ENCODE peak calls at places on chromosome 9, in eight cellular contexts. One of them, this sample, is unnamed.

GRCh38 chr9:133171161-133171955 is 7.6 kb upstream of the GBGT1 start:
- DNase-seq in Caki2: no peak
- DNase-seq in NCI-H1092 treated with DMSO at 0.1 percent for 48 hours: peak; percentile 5
- DNase-seq in A549: no peak
- DNase-seq in NCI-H2107: no peak
- DNase-seq in tibial artery: no peak
- DNase-seq in GM12892: no peak
- DNase-seq in activated CD8-positive, alpha-beta memory T cell treated with anti-CD3 and anti-CD28 coated beads for 24 hours: no peak
- DNase-seq in this sample: no peak

GRCh38 chr9:120875954-120876841 is 790 bp downstream of the PHF19 start:
- DNase-seq in Caki2: peak; percentile 87
- DNase-seq in NCI-H1092 treated with DMSO at 0.1 percent for 48 hours: peak; percentile 90
- DNase-seq in A549: peak; percentile 93
- DNase-seq in NCI-H2107: peak; percentile 64
- DNase-seq in tibial artery: peak; percentile 95
- DNase-seq in GM12892: peak; percentile 95
- DNase-seq in activated CD8-positive, alpha-beta memory T cell treated with anti-CD3 and anti-CD28 coated beads for 24 hours: peak; percentile 93
- DNase-seq in this sample: peak; percentile 80

GRCh38 chr9:136854842-136855460 is 2.8 kb downstream of the MAMDC4 start:
- DNase-seq in Caki2: no peak
- DNase-seq in NCI-H1092 treated with DMSO at 0.1 percent for 48 hours: no peak
- DNase-seq in A549: no peak
- DNase-seq in NCI-H2107: no peak
- DNase-seq in tibial artery: peak; percentile 63
- DNase-seq in GM12892: no peak
- DNase-seq in activated CD8-positive, alpha-beta memory T cell treated with anti-CD3 and anti-CD28 coated beads for 24 hours: no peak
- DNase-seq in this sample: no peak

GRCh38 chr9:134375011-134375390 is 48.7 kb downstream of the RXRA start:
- DNase-seq in Caki2: no peak
- DNase-seq in NCI-H1092 treated with DMSO at 0.1 percent for 48 hours: no peak
- DNase-seq in A549: no peak
- DNase-seq in NCI-H2107: no peak
- DNase-seq in tibial artery: no peak
- DNase-seq in GM12892: no peak
- DNase-seq in activated CD8-positive, alpha-beta memory T cell treated with anti-CD3 and anti-CD28 coated beads for 24 hours: no peak
- DNase-seq in this sample: no peak

GRCh38 chr9:14769235-14769580 is 46.7 kb upstream of the CER1 start:
- DNase-seq in Caki2: no peak
- DNase-seq in NCI-H1092 treated with DMSO at 0.1 percent for 48 hours: peak; percentile 76
- DNase-seq in A549: no peak
- DNase-seq in NCI-H2107: no peak
- DNase-seq in tibial artery: no peak
- DNase-seq in GM12892: no peak
- DNase-seq in activated CD8-positive, alpha-beta memory T cell treated with anti-CD3 and anti-CD28 coated beads for 24 hours: no peak
- DNase-seq in this sample: peak; percentile 66

GRCh38 chr9:123448247-123448646 is 92.2 kb downstream of the CRB2 start:
- DNase-seq in Caki2: no peak
- DNase-seq in NCI-H1092 treated with DMSO at 0.1 percent for 48 hours: no peak
- DNase-seq in A549: no peak
- DNase-seq in NCI-H2107: no peak
- DNase-seq in tibial artery: no peak
- DNase-seq in GM12892: no peak
- DNase-seq in activated CD8-positive, alpha-beta memory T cell treated with anti-CD3 and anti-CD28 coated beads for 24 hours: no peak
- DNase-seq in this sample: no peak

GRCh38 chr9:27818348-27818747 is 245.1 kb upstream of the C9orf72 start:
- DNase-seq in Caki2: no peak
- DNase-seq in NCI-H1092 treated with DMSO at 0.1 percent for 48 hours: no peak
- DNase-seq in A549: no peak
- DNase-seq in NCI-H2107: no peak
- DNase-seq in tibial artery: no peak
- DNase-seq in GM12892: no peak
- DNase-seq in activated CD8-positive, alpha-beta memory T cell treated with anti-CD3 and anti-CD28 coated beads for 24 hours: no peak
- DNase-seq in this sample: peak; percentile 83

GRCh38 chr9:79883073-79883645 is 311.4 kb downstream of the TLE4 start:
- DNase-seq in Caki2: no peak
- DNase-seq in NCI-H1092 treated with DMSO at 0.1 percent for 48 hours: no peak
- DNase-seq in A549: no peak
- DNase-seq in NCI-H2107: no peak
- DNase-seq in tibial artery: no peak
- DNase-seq in GM12892: no peak
- DNase-seq in activated CD8-positive, alpha-beta memory T cell treated with anti-CD3 and anti-CD28 coated beads for 24 hours: peak; percentile 70
- DNase-seq in this sample: no peak

GRCh38 chr9:15606667-15607472 is 54.0 kb downstream of the CCDC171 start:
- DNase-seq in Caki2: peak; percentile 31
- DNase-seq in NCI-H1092 treated with DMSO at 0.1 percent for 48 hours: peak; percentile 68
- DNase-seq in A549: peak; percentile 21
- DNase-seq in NCI-H2107: peak; percentile 43
- DNase-seq in tibial artery: no peak
- DNase-seq in GM12892: no peak
- DNase-seq in activated CD8-positive, alpha-beta memory T cell treated with anti-CD3 and anti-CD28 coated beads for 24 hours: no peak
- DNase-seq in this sample: peak; percentile 72

GRCh38 chr9:136823136-136824046 is 15.6 kb downstream of the RABL6 start:
- DNase-seq in Caki2: no peak
- DNase-seq in NCI-H1092 treated with DMSO at 0.1 percent for 48 hours: no peak
- DNase-seq in A549: no peak
- DNase-seq in NCI-H2107: no peak
- DNase-seq in tibial artery: no peak
- DNase-seq in GM12892: no peak
- DNase-seq in activated CD8-positive, alpha-beta memory T cell treated with anti-CD3 and anti-CD28 coated beads for 24 hours: no peak
- DNase-seq in this sample: no peak

GRCh38 chr9:137429546-137429890 is 6.3 kb downstream of the NOXA1 start:
- DNase-seq in Caki2: no peak
- DNase-seq in NCI-H1092 treated with DMSO at 0.1 percent for 48 hours: no peak
- DNase-seq in A549: no peak
- DNase-seq in NCI-H2107: no peak
- DNase-seq in tibial artery: no peak
- DNase-seq in GM12892: no peak
- DNase-seq in activated CD8-positive, alpha-beta memory T cell treated with anti-CD3 and anti-CD28 coated beads for 24 hours: no peak
- DNase-seq in this sample: no peak

GRCh38 chr9:126411225-126411947 is 84.8 kb downstream of the MVB12B start:
- DNase-seq in Caki2: peak; percentile 64
- DNase-seq in NCI-H1092 treated with DMSO at 0.1 percent for 48 hours: no peak
- DNase-seq in A549: no peak
- DNase-seq in NCI-H2107: peak; percentile 37
- DNase-seq in tibial artery: no peak
- DNase-seq in GM12892: peak; percentile 32
- DNase-seq in activated CD8-positive, alpha-beta memory T cell treated with anti-CD3 and anti-CD28 coated beads for 24 hours: no peak
- DNase-seq in this sample: no peak

GRCh38 chr9:101705135-101705661 is 33.2 kb downstream of the GRIN3A start:
- DNase-seq in Caki2: peak; percentile 41
- DNase-seq in NCI-H1092 treated with DMSO at 0.1 percent for 48 hours: peak; percentile 80
- DNase-seq in A549: no peak
- DNase-seq in NCI-H2107: no peak
- DNase-seq in tibial artery: peak; percentile 65
- DNase-seq in GM12892: no peak
- DNase-seq in activated CD8-positive, alpha-beta memory T cell treated with anti-CD3 and anti-CD28 coated beads for 24 hours: peak; percentile 66
- DNase-seq in this sample: no peak

GRCh38 chr9:97501972-97502221 is 431 bp downstream of the TMOD1 start:
- DNase-seq in Caki2: no peak
- DNase-seq in NCI-H1092 treated with DMSO at 0.1 percent for 48 hours: peak; percentile 23
- DNase-seq in A549: no peak
- DNase-seq in NCI-H2107: no peak
- DNase-seq in tibial artery: no peak
- DNase-seq in GM12892: peak; percentile 51
- DNase-seq in activated CD8-positive, alpha-beta memory T cell treated with anti-CD3 and anti-CD28 coated beads for 24 hours: no peak
- DNase-seq in this sample: no peak

GRCh38 chr9:134837529-134837928 is 43.1 kb upstream of the FCN2 start:
- DNase-seq in Caki2: no peak
- DNase-seq in NCI-H1092 treated with DMSO at 0.1 percent for 48 hours: no peak
- DNase-seq in A549: no peak
- DNase-seq in NCI-H2107: no peak
- DNase-seq in tibial artery: no peak
- DNase-seq in GM12892: no peak
- DNase-seq in activated CD8-positive, alpha-beta memory T cell treated with anti-CD3 and anti-CD28 coated beads for 24 hours: no peak
- DNase-seq in this sample: no peak

GRCh38 chr9:91580136-91580535 is 156.5 kb upstream of the NFIL3 start:
- DNase-seq in Caki2: no peak
- DNase-seq in NCI-H1092 treated with DMSO at 0.1 percent for 48 hours: no peak
- DNase-seq in A549: no peak
- DNase-seq in NCI-H2107: no peak
- DNase-seq in tibial artery: no peak
- DNase-seq in GM12892: no peak
- DNase-seq in activated CD8-positive, alpha-beta memory T cell treated with anti-CD3 and anti-CD28 coated beads for 24 hours: no peak
- DNase-seq in this sample: no peak

GRCh38 chr9:111828193-111828592 is 33.5 kb upstream of the SHOC1 start:
- DNase-seq in Caki2: no peak
- DNase-seq in NCI-H1092 treated with DMSO at 0.1 percent for 48 hours: no peak
- DNase-seq in A549: no peak
- DNase-seq in NCI-H2107: no peak
- DNase-seq in tibial artery: no peak
- DNase-seq in GM12892: no peak
- DNase-seq in activated CD8-positive, alpha-beta memory T cell treated with anti-CD3 and anti-CD28 coated beads for 24 hours: no peak
- DNase-seq in this sample: no peak

GRCh38 chr9:16145196-16145950 is 592.5 kb downstream of the CCDC171 start:
- DNase-seq in Caki2: no peak
- DNase-seq in NCI-H1092 treated with DMSO at 0.1 percent for 48 hours: no peak
- DNase-seq in A549: no peak
- DNase-seq in NCI-H2107: no peak
- DNase-seq in tibial artery: no peak
- DNase-seq in GM12892: no peak
- DNase-seq in activated CD8-positive, alpha-beta memory T cell treated with anti-CD3 and anti-CD28 coated beads for 24 hours: no peak
- DNase-seq in this sample: no peak

GRCh38 chr9:134910146-134910545 is 7.6 kb downstream of the FCN1 start:
- DNase-seq in Caki2: no peak
- DNase-seq in NCI-H1092 treated with DMSO at 0.1 percent for 48 hours: no peak
- DNase-seq in A549: no peak
- DNase-seq in NCI-H2107: no peak
- DNase-seq in tibial artery: peak; percentile 49
- DNase-seq in GM12892: no peak
- DNase-seq in activated CD8-positive, alpha-beta memory T cell treated with anti-CD3 and anti-CD28 coated beads for 24 hours: peak; percentile 26
- DNase-seq in this sample: no peak

GRCh38 chr9:31140316-31140715 is 1244.1 kb upstream of the ACO1 start:
- DNase-seq in Caki2: peak; percentile 29
- DNase-seq in NCI-H1092 treated with DMSO at 0.1 percent for 48 hours: peak; percentile 29
- DNase-seq in A549: no peak
- DNase-seq in NCI-H2107: no peak
- DNase-seq in tibial artery: no peak
- DNase-seq in GM12892: no peak
- DNase-seq in activated CD8-positive, alpha-beta memory T cell treated with anti-CD3 and anti-CD28 coated beads for 24 hours: no peak
- DNase-seq in this sample: no peak

GRCh38 chr9:72280913-72281500 is 84.0 kb downstream of the ZFAND5 start:
- DNase-seq in Caki2: peak; percentile 56
- DNase-seq in NCI-H1092 treated with DMSO at 0.1 percent for 48 hours: peak; percentile 58
- DNase-seq in A549: peak; percentile 63
- DNase-seq in NCI-H2107: peak; percentile 20
- DNase-seq in tibial artery: peak; percentile 80
- DNase-seq in GM12892: peak; percentile 42
- DNase-seq in activated CD8-positive, alpha-beta memory T cell treated with anti-CD3 and anti-CD28 coated beads for 24 hours: peak; percentile 81
- DNase-seq in this sample: no peak

GRCh38 chr9:16154570-16155078 is 601.8 kb downstream of the CCDC171 start:
- DNase-seq in Caki2: no peak
- DNase-seq in NCI-H1092 treated with DMSO at 0.1 percent for 48 hours: peak; percentile 62
- DNase-seq in A549: no peak
- DNase-seq in NCI-H2107: no peak
- DNase-seq in tibial artery: no peak
- DNase-seq in GM12892: peak; percentile 38
- DNase-seq in activated CD8-positive, alpha-beta memory T cell treated with anti-CD3 and anti-CD28 coated beads for 24 hours: peak; percentile 70
- DNase-seq in this sample: no peak

GRCh38 chr9:98593354-98594253 is 115.1 kb downstream of the GABBR2 start:
- DNase-seq in Caki2: no peak
- DNase-seq in NCI-H1092 treated with DMSO at 0.1 percent for 48 hours: no peak
- DNase-seq in A549: no peak
- DNase-seq in NCI-H2107: no peak
- DNase-seq in tibial artery: no peak
- DNase-seq in GM12892: no peak
- DNase-seq in activated CD8-positive, alpha-beta memory T cell treated with anti-CD3 and anti-CD28 coated beads for 24 hours: no peak
- DNase-seq in this sample: no peak

GRCh38 chr9:118455259-118455658 is 751.1 kb downstream of the TLR4 start:
- DNase-seq in Caki2: peak; percentile 72
- DNase-seq in NCI-H1092 treated with DMSO at 0.1 percent for 48 hours: no peak
- DNase-seq in A549: no peak
- DNase-seq in NCI-H2107: no peak
- DNase-seq in tibial artery: no peak
- DNase-seq in GM12892: no peak
- DNase-seq in activated CD8-positive, alpha-beta memory T cell treated with anti-CD3 and anti-CD28 coated beads for 24 hours: no peak
- DNase-seq in this sample: no peak

GRCh38 chr9:122144836-122145235 is 14.7 kb downstream of the NDUFA8 start:
- DNase-seq in Caki2: no peak
- DNase-seq in NCI-H1092 treated with DMSO at 0.1 percent for 48 hours: no peak
- DNase-seq in A549: no peak
- DNase-seq in NCI-H2107: no peak
- DNase-seq in tibial artery: no peak
- DNase-seq in GM12892: no peak
- DNase-seq in activated CD8-positive, alpha-beta memory T cell treated with anti-CD3 and anti-CD28 coated beads for 24 hours: no peak
- DNase-seq in this sample: no peak

GRCh38 chr9:133520121-133520835 is 4.5 kb downstream of the MYMK start:
- DNase-seq in Caki2: no peak
- DNase-seq in NCI-H1092 treated with DMSO at 0.1 percent for 48 hours: no peak
- DNase-seq in A549: no peak
- DNase-seq in NCI-H2107: no peak
- DNase-seq in tibial artery: no peak
- DNase-seq in GM12892: no peak
- DNase-seq in activated CD8-positive, alpha-beta memory T cell treated with anti-CD3 and anti-CD28 coated beads for 24 hours: no peak
- DNase-seq in this sample: no peak

GRCh38 chr9:73539881-73540280 is 388.2 kb downstream of the ANXA1 start:
- DNase-seq in Caki2: no peak
- DNase-seq in NCI-H1092 treated with DMSO at 0.1 percent for 48 hours: no peak
- DNase-seq in A549: no peak
- DNase-seq in NCI-H2107: no peak
- DNase-seq in tibial artery: no peak
- DNase-seq in GM12892: no peak
- DNase-seq in activated CD8-positive, alpha-beta memory T cell treated with anti-CD3 and anti-CD28 coated beads for 24 hours: no peak
- DNase-seq in this sample: no peak

GRCh38 chr9:89996717-89997116 is 391.9 kb downstream of the GADD45G start:
- DNase-seq in Caki2: peak; percentile 9
- DNase-seq in NCI-H1092 treated with DMSO at 0.1 percent for 48 hours: peak; percentile 23
- DNase-seq in A549: no peak
- DNase-seq in NCI-H2107: no peak
- DNase-seq in tibial artery: no peak
- DNase-seq in GM12892: no peak
- DNase-seq in activated CD8-positive, alpha-beta memory T cell treated with anti-CD3 and anti-CD28 coated beads for 24 hours: no peak
- DNase-seq in this sample: no peak

GRCh38 chr9:112535364-112535763 is 48.7 kb downstream of the KIAA1958 start:
- DNase-seq in Caki2: no peak
- DNase-seq in NCI-H1092 treated with DMSO at 0.1 percent for 48 hours: no peak
- DNase-seq in A549: no peak
- DNase-seq in NCI-H2107: no peak
- DNase-seq in tibial artery: no peak
- DNase-seq in GM12892: no peak
- DNase-seq in activated CD8-positive, alpha-beta memory T cell treated with anti-CD3 and anti-CD28 coated beads for 24 hours: no peak
- DNase-seq in this sample: no peak

GRCh38 chr9:20980713-20981481 is 50.5 kb downstream of the HACD4 start:
- DNase-seq in Caki2: peak; percentile 80
- DNase-seq in NCI-H1092 treated with DMSO at 0.1 percent for 48 hours: no peak
- DNase-seq in A549: no peak
- DNase-seq in NCI-H2107: no peak
- DNase-seq in tibial artery: no peak
- DNase-seq in GM12892: no peak
- DNase-seq in activated CD8-positive, alpha-beta memory T cell treated with anti-CD3 and anti-CD28 coated beads for 24 hours: no peak
- DNase-seq in this sample: no peak

GRCh38 chr9:93224591-93224990 is 40.7 kb downstream of the WNK2 start:
- DNase-seq in Caki2: no peak
- DNase-seq in NCI-H1092 treated with DMSO at 0.1 percent for 48 hours: no peak
- DNase-seq in A549: no peak
- DNase-seq in NCI-H2107: no peak
- DNase-seq in tibial artery: no peak
- DNase-seq in GM12892: no peak
- DNase-seq in activated CD8-positive, alpha-beta memory T cell treated with anti-CD3 and anti-CD28 coated beads for 24 hours: no peak
- DNase-seq in this sample: no peak

GRCh38 chr9:33270146-33270545 is 5.3 kb downstream of the CHMP5 start:
- DNase-seq in Caki2: no peak
- DNase-seq in NCI-H1092 treated with DMSO at 0.1 percent for 48 hours: no peak
- DNase-seq in A549: no peak
- DNase-seq in NCI-H2107: no peak
- DNase-seq in tibial artery: no peak
- DNase-seq in GM12892: no peak
- DNase-seq in activated CD8-positive, alpha-beta memory T cell treated with anti-CD3 and anti-CD28 coated beads for 24 hours: no peak
- DNase-seq in this sample: no peak

GRCh38 chr9:93207326-93207814 is 23.4 kb downstream of the WNK2 start:
- DNase-seq in Caki2: no peak
- DNase-seq in NCI-H1092 treated with DMSO at 0.1 percent for 48 hours: peak; percentile 85
- DNase-seq in A549: no peak
- DNase-seq in NCI-H2107: peak; percentile 47
- DNase-seq in tibial artery: peak; percentile 80
- DNase-seq in GM12892: no peak
- DNase-seq in activated CD8-positive, alpha-beta memory T cell treated with anti-CD3 and anti-CD28 coated beads for 24 hours: no peak
- DNase-seq in this sample: no peak

GRCh38 chr9:84394036-84394435 is 53.5 kb upstream of the SLC28A3 start:
- DNase-seq in Caki2: no peak
- DNase-seq in NCI-H1092 treated with DMSO at 0.1 percent for 48 hours: no peak
- DNase-seq in A549: no peak
- DNase-seq in NCI-H2107: no peak
- DNase-seq in tibial artery: no peak
- DNase-seq in GM12892: no peak
- DNase-seq in activated CD8-positive, alpha-beta memory T cell treated with anti-CD3 and anti-CD28 coated beads for 24 hours: no peak
- DNase-seq in this sample: no peak

This sample was measured in NCI-H1930.